ENCODE peak calls at places on chromosome 13, in six cellular contexts. A is SJCRH30, D is AG09319, Q is right atrium auricular region, B is WTC11, I is substantia nigra. R is an unnamed sample.

GRCh38 chr13:40439928-40440327 is 226.5 kb downstream of the FOXO1 start:
- DNase-seq in B (no peak), Q (peak), A (no peak), D (no peak), I (no peak), R (no peak)

GRCh38 chr13:110422913-110423688 is 116.0 kb downstream of the COL4A2 start:
- DNase-seq in I (no peak), Q (no peak), B (no peak), A (no peak), D (no peak), R (no peak)

GRCh38 chr13:66933994-66934393 is 296.1 kb downstream of the PCDH9 start:
- DNase-seq in A (no peak), D (no peak), I (no peak), Q (no peak), B (no peak), R (no peak)

GRCh38 chr13:58884810-58885209 is 1253.3 kb downstream of the PCDH17 start:
- DNase-seq in A (no peak), I (no peak), B (no peak), Q (no peak), D (no peak), R (no peak)

GRCh38 chr13:110298566-110299321 is 8.2 kb downstream of the COL4A1 start:
- DNase-seq in B (no peak), A (no peak), D (no peak), I (no peak), Q (peak), R (no peak)

GRCh38 chr13:27562457-27562856 is 57.9 kb downstream of the LNX2 start:
- DNase-seq in I (no peak), Q (no peak), B (no peak), D (no peak), A (no peak), R (no peak)

GRCh38 chr13:28464861-28465260 is 30.1 kb downstream of the FLT1 start:
- DNase-seq in B (no peak), D (no peak), I (no peak), Q (no peak), A (no peak), R (no peak)

GRCh38 chr13:20525144-20525600 is 485 bp downstream of the CRYL1 start:
- DNase-seq in I (peak), D (no peak), A (no peak), B (peak), Q (no peak), R (no peak)

GRCh38 chr13:74751739-74752138 is 617.5 kb upstream of the KLF12 start:
- DNase-seq in I (no peak), D (no peak), B (no peak), A (peak), Q (no peak), R (no peak)

GRCh38 chr13:71860547-71861131 is 6.4 kb downstream of the DACH1 start:
- DNase-seq in D (no peak), B (no peak), A (peak), Q (no peak), I (no peak), R (no peak)

GRCh38 chr13:80082396-80083096 is 258.4 kb downstream of the SPRY2 start:
- DNase-seq in A (no peak), B (no peak), D (no peak), I (no peak), Q (no peak), R (no peak)

GRCh38 chr13:113742445-113743120 is 16.4 kb upstream of the TMEM255B start:
- DNase-seq in A (no peak), I (no peak), B (no peak), D (no peak), Q (no peak), R (no peak)